ENCODE peak calls at places on chromosomes 2 and 18, in four cellular contexts. W, U, E and F are unnamed samples.

GRCh38 chr2:5057895-5058294 is 634.3 kb upstream of the SOX11 start:
- DNase-seq in E (no peak), U (no peak), W (no peak), F (no peak)

GRCh38 chr18:57901819-57902600 is 98.9 kb upstream of the ATP8B1 start:
- DNase-seq in E (no peak), W (no peak), U (peak; percentile 63), F (no peak)

GRCh38 chr2:75513616-75514170 is 47.0 kb downstream of the EVA1A start:
- DNase-seq in E (no peak), W (no peak), U (no peak), F (no peak)

GRCh38 chr2:3349211-3349693 is 28.4 kb downstream of the EIPR1 start:
- DNase-seq in U (no peak), E (no peak), W (no peak), F (no peak)

GRCh38 chr18:22113144-22113813 is 56.1 kb upstream of the GATA6 start:
- DNase-seq in U (peak; percentile 21), E (no peak), W (no peak), F (no peak)

GRCh38 chr2:203713381-203713780 is 6.9 kb downstream of the CD28 start:
- DNase-seq in E (no peak), U (no peak), W (no peak), F (no peak)

GRCh38 chr2:28765316-28765715 is 13.7 kb downstream of the PPP1CB start:
- DNase-seq in W (no peak), U (no peak), E (no peak), F (no peak)

GRCh38 chr2:45993476-45993991 is 303.7 kb upstream of the EPAS1 start:
- DNase-seq in W (peak; percentile 70), U (peak; percentile 78), E (peak; percentile 43), F (peak; percentile 71)

GRCh38 chr2:177606636-177607035 is 214.1 kb downstream of the AGPS start:
- DNase-seq in W (no peak), E (no peak), U (no peak), F (no peak)

GRCh38 chr2:196415384-196415783 is 224.1 kb upstream of the CCDC150 start:
- DNase-seq in U (no peak), W (no peak), E (no peak), F (no peak)

GRCh38 chr18:46939998-46940571 is 22.7 kb downstream of the KATNAL2 start:
- DNase-seq in E (no peak), W (no peak), U (no peak), F (no peak)

GRCh38 chr18:27473359-27473758 is 288.3 kb upstream of the CHST9 start:
- DNase-seq in U (no peak), E (no peak), W (no peak), F (no peak)

GRCh38 chr2:128626758-128627515 is 308.3 kb upstream of the HS6ST1 start:
- DNase-seq in U (no peak), E (no peak), W (no peak), F (no peak)

GRCh38 chr2:17791121-17791902 is 24.9 kb upstream of the MSGN1 start:
- DNase-seq in W (no peak), U (no peak), E (no peak), F (no peak)

GRCh38 chr2:104703669-104704068 is 150.2 kb upstream of the POU3F3 start:
- DNase-seq in U (no peak), W (no peak), E (no peak), F (no peak)

GRCh38 chr2:73000808-73001570 is 70.5 kb downstream of the SFXN5 start:
- DNase-seq in W (no peak), U (peak; percentile 70), E (no peak), F (no peak)

GRCh38 chr2:229164545-229165249 is 106.4 kb downstream of the PID1 start:
- DNase-seq in U (no peak), W (no peak), E (no peak), F (no peak)

GRCh38 chr2:179702912-179703311 is 158.5 kb downstream of the ZNF385B start:
- DNase-seq in E (no peak), U (no peak), W (no peak), F (no peak)

GRCh38 chr2:71807969-71808451 is 339.7 kb downstream of the CYP26B1 start:
- DNase-seq in W (no peak), E (no peak), U (no peak), F (no peak)

GRCh38 chr2:193836424-193836823 is 1641.7 kb upstream of the TMEFF2 start:
- DNase-seq in E (no peak), U (no peak), W (no peak), F (no peak)

GRCh38 chr2:128315122-128315828 is 3.4 kb downstream of the HS6ST1 start:
- DNase-seq in E (no peak), W (peak; percentile 16), U (no peak), F (no peak)

GRCh38 chr2:184769686-184770085 is 171.4 kb downstream of the ZNF804A start:
- DNase-seq in W (no peak), E (no peak), U (no peak), F (no peak)

GRCh38 chr2:140344842-140345241 is 1564.7 kb upstream of the NXPH2 start:
- DNase-seq in E (no peak), W (no peak), U (no peak), F (no peak)

GRCh38 chr2:47819834-47820233 is 36.9 kb downstream of the MSH6 start:
- DNase-seq in E (no peak), W (no peak), U (no peak), F (no peak)

GRCh38 chr2:102977462-102977861 is 215.6 kb downstream of the TMEM182 start:
- DNase-seq in U (no peak), W (no peak), E (no peak), F (no peak)

GRCh38 chr18:63472380-63472779 is 4.4 kb upstream of the SERPINB5 start:
- DNase-seq in W (no peak), E (no peak), U (peak; percentile 18), F (no peak)

GRCh38 chr2:26597197-26597596 is 44.0 kb downstream of the CIB4 start:
- DNase-seq in E (no peak), W (no peak), U (no peak), F (no peak)

GRCh38 chr2:97765933-97766332 is 52.6 kb downstream of the ZAP70 start:
- DNase-seq in E (no peak), W (no peak), U (no peak), F (no peak)

GRCh38 chr2:141021109-141021508 is 1109.7 kb downstream of the LRP1B start:
- DNase-seq in W (no peak), U (no peak), E (no peak), F (no peak)

GRCh38 chr2:228447266-228447915 is 265.9 kb upstream of the SPHKAP start:
- DNase-seq in W (no peak), U (no peak), E (no peak), F (no peak)

GRCh38 chr2:192194065-192194865 is 468 bp downstream of the TMEFF2 start:
- DNase-seq in E (no peak), W (no peak), U (no peak), F (no peak)

GRCh38 chr2:192196451-192197194 is 1.9 kb upstream of the TMEFF2 start:
- DNase-seq in U (no peak), E (no peak), W (no peak), F (no peak)

GRCh38 chr2:192194866-192195547 is at the start of gene TMEFF2:
- DNase-seq in E (peak; percentile 70), W (peak; percentile 98), U (peak; percentile 10), F (no peak)

GRCh38 chr2:192197387-192197786 is 2.7 kb upstream of the TMEFF2 start:
- DNase-seq in E (no peak), U (no peak), W (no peak), F (no peak)

GRCh38 chr2:192195548-192196418 is 1.1 kb upstream of the TMEFF2 start:
- DNase-seq in E (no peak), U (no peak), W (no peak), F (no peak)
- H3K4me3 ChIP-seq in E (peak overlapping the region; percentile 80), U (peak overlapping the region; percentile 20), W (peak overlapping the region; percentile 83), F (no peak overlapping the region)

GRCh38 chr2:62461017-62461553 is 44.9 kb downstream of the TMEM17 start:
- DNase-seq in W (no peak), U (no peak), E (no peak), F (no peak)

GRCh38 chr2:62462211-62462610 is 43.8 kb downstream of the TMEM17 start:
- DNase-seq in U (no peak), W (no peak), E (no peak), F (no peak)

GRCh38 chr2:62460175-62460574 is 45.8 kb downstream of the TMEM17 start:
- DNase-seq in U (no peak), W (no peak), E (no peak), F (no peak)

GRCh38 chr2:62459672-62460071 is 46.3 kb downstream of the TMEM17 start:
- DNase-seq in W (no peak), E (no peak), U (no peak), F (no peak)

DNA sequence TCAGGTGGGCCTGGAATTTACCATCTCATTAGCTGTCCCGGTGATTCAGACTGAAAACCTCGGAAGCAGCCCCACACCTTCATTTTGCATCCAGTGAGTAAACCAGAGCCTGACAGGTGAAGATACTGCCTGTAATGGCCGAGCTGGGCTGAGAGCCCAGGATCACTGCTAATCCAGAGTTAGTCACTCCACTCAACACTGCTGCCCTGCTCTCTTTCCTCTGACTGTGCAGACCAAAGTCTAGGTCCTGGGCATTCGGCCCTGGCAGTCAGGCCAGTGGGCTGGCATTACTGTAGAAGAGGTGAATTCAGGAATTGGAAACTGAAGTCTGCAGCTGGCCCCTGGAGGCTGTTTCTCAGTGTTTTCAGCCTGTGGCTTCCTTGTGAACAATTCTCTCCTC is 44.3 kb downstream of the TMEM17 start:
- DNase-seq in U (no peak), E (no peak), W (no peak), F (no peak)
- TF ChIP-seq GABPA in U (no peak), E (no peak), W (no peak), F (no peak)

DNA sequence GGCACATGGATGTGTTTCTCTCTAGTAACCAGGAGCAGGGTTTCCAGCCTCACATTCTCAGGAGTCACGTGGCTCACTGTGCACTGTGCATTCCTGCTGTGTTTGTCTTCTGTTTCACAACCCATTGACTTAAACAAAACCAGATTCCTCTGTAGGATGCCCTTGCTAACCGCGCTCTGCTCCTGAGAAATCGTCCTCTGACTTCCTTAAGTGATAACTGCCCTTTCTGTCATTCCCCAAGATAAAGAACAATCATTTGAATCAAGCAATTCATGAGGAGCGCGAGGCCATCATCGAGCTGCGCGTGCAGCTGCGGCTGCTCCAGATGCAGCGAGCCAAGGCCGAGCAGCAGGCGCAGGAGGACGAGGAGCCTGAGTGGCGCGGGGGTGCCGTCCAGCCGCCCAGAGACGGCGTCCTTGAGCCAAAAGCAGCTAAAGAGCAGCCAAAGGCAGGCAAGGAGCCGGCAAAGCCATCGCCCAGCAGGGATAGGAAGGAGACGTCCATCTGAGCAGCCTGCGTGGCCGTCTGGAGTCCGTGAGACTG is 60.2 kb downstream of the RALBP1 start:
- DNase-seq in E (no peak), W (peak; percentile 55), U (peak; percentile 87), F (no peak)
- H3K4me3 ChIP-seq in E (no peak overlapping the region), W (no peak overlapping the region), U (no peak overlapping the region), F (no peak overlapping the region)

DNA sequence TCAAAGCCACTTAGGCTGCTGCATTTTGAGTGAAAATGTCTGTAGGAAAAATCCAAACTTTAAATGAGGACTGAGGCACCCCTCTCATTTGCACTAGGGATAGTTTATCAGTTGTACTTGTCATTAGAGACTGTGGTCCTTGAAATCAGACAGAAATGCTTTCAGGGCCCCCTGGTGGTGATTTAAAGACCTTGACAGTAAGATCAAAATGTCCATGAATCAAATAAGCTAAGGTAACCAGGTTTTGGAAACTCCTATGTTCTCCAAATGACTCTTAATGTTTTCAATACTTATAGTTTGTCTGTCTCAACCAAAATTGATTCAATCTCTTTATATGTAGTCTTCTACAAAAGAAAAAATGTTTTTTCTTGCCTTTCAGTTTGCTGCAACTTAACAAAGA is 28.8 kb upstream of the DDX18 start:
- DNase-seq in W (peak; percentile 57), U (peak; percentile 59), E (no peak), F (peak; percentile 48)
- TF ChIP-seq GABPA in W (no peak), U (no peak), E (no peak), F (no peak)

GRCh38 chr2:43005975-43006833 is 213.8 kb upstream of the HAAO start:
- DNase-seq in W (peak; percentile 18), U (no peak), E (no peak), F (no peak)
- H3K4me3 ChIP-seq in W (no peak overlapping the region), U (peak overlapping the region; percentile 39), E (no peak overlapping the region), F (no peak overlapping the region)